ENCODE peak calls at places on chromosomes 16 and 17, in eight cellular contexts. Q, V, O, X, W, U, S and Y are unnamed samples. For H3K36me3, the result is how much of the 10 kb centered on the place peaks cover.

GRCh38 chr17:1412185-1413110 is 12.4 kb upstream of the YWHAE start:
- DNase-seq in Q (peak), V (peak), O (peak), X (no peak), W (no peak), U (no peak), S (no peak), Y (peak)

GRCh38 chr16:78478267-78478821 is 378.9 kb downstream of the WWOX start:
- DNase-seq in Q (no peak), V (no peak), O (no peak), X (no peak), W (peak), U (no peak), S (peak), Y (no peak)

GRCh38 chr17:74566132-74566753 is 1.1 kb downstream of the CD300H start:
- DNase-seq in Q (peak), V (peak), O (no peak), X (no peak), W (peak), U (no peak), S (peak), Y (peak)

GRCh38 chr16:49168146-49168545 is 113.5 kb downstream of the CBLN1 start:
- DNase-seq in Q (no peak), V (no peak), O (no peak), X (no peak), W (no peak), U (no peak), S (no peak), Y (no peak)

GRCh38 chr16:85296859-85297698 is 184.8 kb upstream of the CIBAR2 start:
- DNase-seq in Q (peak), V (peak), O (peak), X (no peak), W (peak), U (no peak), S (peak), Y (peak)

GRCh38 chr16:81524382-81524781 is 79.8 kb downstream of the CMIP start:
- DNase-seq in Q (no peak), V (no peak), O (peak), X (no peak), W (no peak), U (no peak), S (no peak), Y (no peak)

GRCh38 chr16:86662195-86662594 is 83.8 kb downstream of the FOXL1 start:
- DNase-seq in Q (no peak), V (no peak), O (no peak), X (no peak), W (no peak), U (peak), S (no peak), Y (no peak)

GRCh38 chr16:66036162-66036561 is 330.3 kb upstream of the CDH5 start:
- DNase-seq in Q (no peak), V (peak), O (no peak), X (no peak), W (no peak), U (peak), S (peak), Y (peak)

GRCh38 chr16:8867483-8868271 is 1.1 kb downstream of the CARHSP1 start:
- DNase-seq in Q (peak), V (peak), O (no peak), X (peak), W (peak), U (no peak), S (peak), Y (peak)

GRCh38 chr16:12059216-12059769 is 82.8 kb downstream of the SNX29 start:
- DNase-seq in Q (no peak), V (no peak), O (peak), X (peak), W (no peak), U (no peak), S (no peak), Y (no peak)

DNA sequence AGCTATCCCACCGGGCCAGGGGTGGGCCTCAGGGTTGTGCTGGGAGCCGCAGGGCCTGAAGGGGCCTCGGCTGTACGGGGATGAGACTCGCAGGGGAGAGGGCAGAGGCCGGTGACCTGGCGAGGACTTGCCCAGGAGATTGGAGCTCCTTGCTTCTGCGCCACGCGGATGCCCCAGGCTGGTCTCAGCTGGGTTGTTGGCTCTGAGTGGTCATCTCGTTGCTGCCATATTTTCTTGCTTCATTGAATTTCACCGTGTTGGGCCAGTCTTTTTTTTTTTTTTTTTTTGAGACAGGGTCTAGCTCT is 93.1 kb upstream of the ZNF750 start:
- DNase-seq in Q (peak), V (no peak), O (peak), X (peak), W (no peak), U (no peak), S (no peak), Y (no peak)
- H3K36me3 ChIP-seq in Q (half or more), V (under half), O (half or more), X (half or more), W (under half), U (under half), S (under half), Y (half or more)

GRCh38 chr17:55267777-55268648 is 3.3 kb downstream of the HLF start:
- DNase-seq in Q (no peak), V (no peak), O (no peak), X (no peak), W (no peak), U (no peak), S (no peak), Y (no peak)

GRCh38 chr17:55268649-55269480 is 4.1 kb downstream of the HLF start:
- DNase-seq in Q (no peak), V (no peak), O (no peak), X (no peak), W (no peak), U (no peak), S (no peak), Y (no peak)

GRCh38 chr17:55266051-55266957 is 1.5 kb downstream of the HLF start:
- DNase-seq in Q (no peak), V (peak), O (peak), X (no peak), W (peak), U (no peak), S (no peak), Y (no peak)

GRCh38 chr17:55265434-55266021 is 768 bp downstream of the HLF start:
- DNase-seq in Q (no peak), V (peak), O (peak), X (no peak), W (peak), U (no peak), S (no peak), Y (no peak)

DNA sequence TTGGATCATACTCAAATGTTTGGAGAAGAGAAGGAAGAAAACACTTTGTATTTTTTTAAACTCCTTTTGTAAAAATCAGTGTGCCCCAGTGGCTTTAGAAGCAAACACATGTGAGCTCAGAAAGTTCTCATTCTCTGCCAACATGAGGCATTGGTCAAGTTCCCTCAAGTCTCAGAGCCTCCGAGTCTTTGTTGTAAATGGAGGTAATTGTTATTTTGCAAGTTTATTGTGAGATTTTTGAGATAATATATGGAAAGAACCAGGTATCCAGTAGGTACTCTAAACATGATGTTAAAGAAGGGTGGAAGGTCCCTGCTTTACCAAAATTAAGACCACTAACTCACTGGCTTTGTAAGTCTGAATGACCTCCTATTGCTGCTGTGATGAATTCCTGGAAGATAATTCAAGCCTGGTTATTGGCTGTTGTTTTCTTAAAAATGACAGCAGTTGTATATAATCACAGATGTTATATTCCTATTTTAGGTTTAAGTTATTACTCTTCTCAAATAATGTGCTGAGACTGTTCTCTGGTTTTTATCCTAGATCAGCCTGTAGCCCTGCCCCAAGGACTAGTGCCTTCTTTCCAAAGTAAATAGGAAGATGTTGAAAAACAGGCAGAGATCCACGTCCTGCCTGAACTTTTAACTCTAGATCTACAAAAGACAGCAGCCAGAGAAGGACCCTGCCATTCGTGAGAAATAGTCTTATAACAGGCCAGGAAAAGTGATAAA is 2.4 kb downstream of the HLF start:
- DNase-seq in Q (no peak), V (peak), O (no peak), X (no peak), W (no peak), U (no peak), S (no peak), Y (no peak)
- H3K27ac ChIP-seq in Q (peak), V (peak), O (peak), X (peak), W (no peak), U (no peak), S (no peak), Y (no peak)

GRCh38 chr17:28917029-28917428 is 14.2 kb upstream of the DHRS13 start:
- DNase-seq in Q (no peak), V (no peak), O (no peak), X (no peak), W (no peak), U (no peak), S (no peak), Y (no peak)

GRCh38 chr17:28920191-28920590 is 17.3 kb upstream of the DHRS13 start:
- DNase-seq in Q (no peak), V (no peak), O (no peak), X (no peak), W (no peak), U (no peak), S (no peak), Y (no peak)

GRCh38 chr17:28916302-28916934 is 13.5 kb upstream of the DHRS13 start:
- DNase-seq in Q (peak), V (peak), O (peak), X (no peak), W (peak), U (peak), S (peak), Y (peak)

GRCh38 chr17:28918295-28918694 is 15.4 kb upstream of the DHRS13 start:
- DNase-seq in Q (no peak), V (no peak), O (no peak), X (no peak), W (no peak), U (no peak), S (no peak), Y (no peak)

GRCh38 chr17:28917465-28917864 is 14.6 kb upstream of the DHRS13 start:
- DNase-seq in Q (no peak), V (no peak), O (no peak), X (no peak), W (no peak), U (no peak), S (no peak), Y (no peak)
- H3K36me3 ChIP-seq in Q (half or more), V (under half), O (half or more), X (half or more), W (under half), U (half or more), S (half or more), Y (half or more)

GRCh38 chr17:50953518-50953830 is 87.3 kb upstream of the TOB1 start:
- DNase-seq in Q (no peak), V (no peak), O (no peak), X (no peak), W (no peak), U (no peak), S (no peak), Y (no peak)
- H3K27ac ChIP-seq in Q (peak), V (peak), O (peak), X (peak), W (no peak), U (peak), S (peak), Y (peak)

GRCh38 chr17:82246040-82246364 is 17.2 kb downstream of the SLC16A3 start:
- DNase-seq in Q (no peak), V (no peak), O (no peak), X (no peak), W (no peak), U (no peak), S (no peak), Y (no peak)

GRCh38 chr17:82245144-82246039 is 16.6 kb downstream of the SLC16A3 start:
- DNase-seq in Q (no peak), V (no peak), O (no peak), X (no peak), W (no peak), U (no peak), S (no peak), Y (no peak)

GRCh38 chr17:82243648-82244412 is 15.0 kb downstream of the SLC16A3 start:
- DNase-seq in Q (no peak), V (no peak), O (no peak), X (no peak), W (no peak), U (no peak), S (no peak), Y (no peak)

GRCh38 chr17:82242977-82243647 is 14.3 kb downstream of the SLC16A3 start:
- DNase-seq in Q (peak), V (peak), O (peak), X (peak), W (no peak), U (peak), S (peak), Y (peak)

GRCh38 chr17:82244413-82245140 is 15.7 kb downstream of the SLC16A3 start:
- DNase-seq in Q (no peak), V (no peak), O (no peak), X (no peak), W (no peak), U (no peak), S (peak), Y (no peak)
- H3K36me3 ChIP-seq in Q (half or more), V (under half), O (half or more), X (half or more), W (under half), U (half or more), S (half or more), Y (half or more)

GRCh38 chr17:31313982-31314787 is at the start of gene EVI2B:
- DNase-seq in Q (no peak), V (peak), O (no peak), X (no peak), W (no peak), U (peak), S (peak), Y (no peak)
- H3K27ac ChIP-seq in Q (peak), V (peak), O (peak), X (peak), W (no peak), U (no peak), S (peak), Y (no peak)

GRCh38 chr17:28938552-28938951 is 12.8 kb downstream of the PHF12 start:
- DNase-seq in Q (no peak), V (no peak), O (no peak), X (no peak), W (no peak), U (no peak), S (no peak), Y (no peak)

GRCh38 chr17:28940142-28940541 is 11.2 kb downstream of the PHF12 start:
- DNase-seq in Q (no peak), V (no peak), O (no peak), X (no peak), W (no peak), U (no peak), S (no peak), Y (no peak)

GRCh38 chr17:28942925-28943324 is 8.4 kb downstream of the PHF12 start:
- DNase-seq in Q (no peak), V (no peak), O (no peak), X (no peak), W (no peak), U (no peak), S (no peak), Y (no peak)

GRCh38 chr17:28941251-28941650 is 10.1 kb downstream of the PHF12 start:
- DNase-seq in Q (no peak), V (no peak), O (no peak), X (no peak), W (no peak), U (no peak), S (no peak), Y (no peak)

GRCh38 chr17:28940675-28941074 is 10.6 kb downstream of the PHF12 start:
- DNase-seq in Q (no peak), V (no peak), O (no peak), X (peak), W (peak), U (no peak), S (peak), Y (no peak)
- H3K36me3 ChIP-seq in Q (under half), V (under half), O (under half), X (under half), W (under half), U (under half), S (under half), Y (half or more)

GRCh38 chr16:89887243-89887642 is 13.9 kb downstream of the TCF25 start:
- DNase-seq in Q (no peak), V (no peak), O (no peak), X (no peak), W (no peak), U (no peak), S (no peak), Y (no peak)

GRCh38 chr16:89880477-89881367 is 7.3 kb downstream of the TCF25 start:
- DNase-seq in Q (no peak), V (no peak), O (no peak), X (no peak), W (no peak), U (no peak), S (no peak), Y (no peak)

GRCh38 chr16:89883346-89884040 is 10.1 kb downstream of the TCF25 start:
- DNase-seq in Q (no peak), V (no peak), O (no peak), X (no peak), W (no peak), U (no peak), S (no peak), Y (no peak)

GRCh38 chr16:89884041-89884421 is 10.6 kb downstream of the TCF25 start:
- DNase-seq in Q (no peak), V (no peak), O (no peak), X (no peak), W (no peak), U (no peak), S (no peak), Y (no peak)

DNA sequence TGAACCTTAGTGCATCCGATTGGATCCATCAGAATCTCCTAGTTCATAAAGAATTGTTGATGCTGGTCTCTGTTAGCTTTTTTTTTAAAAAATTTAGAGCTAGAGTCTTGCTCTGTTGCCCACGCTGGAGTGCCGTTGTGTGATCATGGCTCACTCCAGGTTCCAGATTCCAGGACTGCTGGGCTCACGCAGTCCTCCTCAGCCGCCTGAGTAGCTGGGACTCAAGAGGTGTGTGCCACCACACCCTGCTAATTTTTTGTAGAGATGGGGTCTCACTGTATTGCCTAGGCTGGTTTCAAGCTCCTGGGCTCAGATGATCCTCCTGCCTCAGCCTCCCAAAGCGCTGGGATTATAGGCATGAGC is 8.0 kb downstream of the TCF25 start:
- DNase-seq in Q (no peak), V (no peak), O (no peak), X (no peak), W (no peak), U (no peak), S (no peak), Y (no peak)
- H3K27ac ChIP-seq in Q (no peak), V (no peak), O (no peak), X (no peak), W (peak), U (no peak), S (no peak), Y (no peak)

DNA sequence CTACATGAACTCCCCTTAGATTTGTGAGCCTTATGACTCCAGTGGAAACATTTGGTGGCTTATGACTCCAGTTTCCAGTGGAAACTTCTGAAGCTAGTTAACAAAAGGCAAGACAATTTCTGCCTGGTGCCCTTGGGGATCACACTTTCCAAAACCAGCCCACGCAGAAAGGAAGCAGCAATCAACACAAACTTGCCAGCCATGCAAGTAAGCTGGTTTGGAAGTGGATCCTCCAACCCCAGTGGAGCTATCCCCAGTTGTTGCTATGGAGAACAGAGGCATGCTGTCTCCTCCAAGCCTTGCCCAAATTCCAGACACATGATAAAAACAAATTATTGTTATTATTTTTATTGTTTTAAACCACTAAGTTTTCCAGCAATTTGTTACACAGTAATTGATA is 130.9 kb downstream of the CDH11 start:
- DNase-seq in Q (no peak), V (no peak), O (no peak), X (no peak), W (no peak), U (no peak), S (peak), Y (no peak)
- H3K36me3 ChIP-seq in Q (under half), V (under half), O (under half), X (under half), W (under half), U (half or more), S (half or more), Y (half or more)

GRCh38 chr17:59796785-59797205 is 89.3 kb downstream of the VMP1 start:
- DNase-seq in Q (no peak), V (no peak), O (no peak), X (no peak), W (no peak), U (no peak), S (no peak), Y (no peak)

GRCh38 chr17:59790936-59791335 is 83.5 kb downstream of the VMP1 start:
- DNase-seq in Q (no peak), V (no peak), O (no peak), X (no peak), W (no peak), U (no peak), S (no peak), Y (no peak)

GRCh38 chr17:59793249-59793648 is 85.8 kb downstream of the VMP1 start:
- DNase-seq in Q (no peak), V (no peak), O (no peak), X (no peak), W (no peak), U (no peak), S (no peak), Y (no peak)

GRCh38 chr17:59796138-59796537 is 88.7 kb downstream of the VMP1 start:
- DNase-seq in Q (no peak), V (no peak), O (no peak), X (no peak), W (no peak), U (no peak), S (no peak), Y (no peak)

DNA sequence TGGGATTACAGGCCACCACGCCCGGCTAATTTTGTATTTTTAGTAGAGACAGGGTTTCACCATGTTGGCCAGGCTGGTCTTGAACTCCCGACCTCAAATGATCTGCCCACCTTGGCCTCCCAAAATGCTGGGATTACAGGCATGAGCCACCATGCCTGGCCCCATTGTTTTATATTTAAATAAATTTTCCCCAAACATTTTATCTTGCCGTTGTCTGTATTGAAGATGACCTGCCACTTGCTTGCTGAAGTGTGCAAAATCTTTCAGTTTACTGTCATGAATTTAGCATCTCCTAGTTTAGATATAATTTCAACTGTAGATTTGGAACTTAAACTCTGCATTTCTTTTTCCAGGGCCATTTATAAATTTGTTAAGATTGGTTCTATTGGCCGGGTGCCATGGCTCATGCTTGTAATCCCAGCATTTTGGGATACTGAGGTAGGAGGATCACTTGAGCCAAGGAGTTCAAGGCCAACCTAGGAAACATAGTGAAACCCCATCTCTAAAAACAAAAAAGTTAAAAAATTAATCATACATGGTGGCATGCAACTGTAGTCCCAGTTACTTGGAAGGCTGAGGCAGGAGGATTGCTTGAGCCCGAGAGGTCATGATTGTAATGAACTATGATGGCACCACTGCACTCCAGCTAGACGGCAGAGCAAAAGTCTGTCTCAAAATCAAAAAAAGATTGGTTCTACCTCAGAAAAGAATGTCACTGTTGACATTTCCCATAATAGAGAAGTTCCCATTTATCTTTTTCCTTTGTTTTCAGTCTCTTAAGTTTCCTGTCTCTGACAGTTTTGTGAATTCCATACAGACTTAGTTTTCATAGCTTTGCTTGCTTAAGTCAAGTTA is 84.4 kb downstream of the VMP1 start:
- DNase-seq in Q (no peak), V (no peak), O (no peak), X (no peak), W (no peak), U (peak), S (peak), Y (no peak)
- H3K27ac ChIP-seq in Q (peak), V (peak), O (peak), X (peak), W (no peak), U (peak), S (peak), Y (no peak)